ENCODE peak calls at places on chromosome 18, in five cellular contexts. O is WTC11, Z is pancreas, F is tibial nerve, G is astrocyte of the spinal cord. W is an unnamed sample.

GRCh38 chr18:9404565-9405060 is 70.0 kb downstream of the TWSG1 start:
- DNase-seq in O (no peak), Z (no peak), F (no peak), G (no peak), W (peak)

GRCh38 chr18:30652377-30652776 is 390.2 kb downstream of the DSC3 start:
- DNase-seq in O (no peak), Z (no peak), F (no peak), G (no peak), W (no peak)

GRCh38 chr18:10783941-10784340 is 258.1 kb downstream of the NAPG start:
- DNase-seq in O (no peak), Z (no peak), F (no peak), G (no peak), W (no peak)

GRCh38 chr18:47680488-47680887 is 250.0 kb downstream of the SMAD2 start:
- DNase-seq in O (no peak), Z (no peak), F (no peak), G (no peak), W (no peak)

GRCh38 chr18:70931942-70932814 is 643.3 kb downstream of the SOCS6 start:
- DNase-seq in O (no peak), Z (no peak), F (no peak), G (peak), W (no peak)

GRCh38 chr18:56468379-56468778 is 170.0 kb downstream of the TXNL1 start:
- DNase-seq in O (no peak), Z (no peak), F (no peak), G (no peak), W (no peak)

GRCh38 chr18:27996792-27997191 is 180.1 kb downstream of the CDH2 start:
- DNase-seq in O (no peak), Z (no peak), F (no peak), G (peak), W (no peak)

GRCh38 chr18:79544386-79544963 is 135.1 kb upstream of the CTDP1 start:
- DNase-seq in O (no peak), Z (no peak), F (no peak), G (no peak), W (no peak)

GRCh38 chr18:35588122-35588521 is 6.6 kb downstream of the GALNT1 start:
- DNase-seq in O (no peak), Z (no peak), F (no peak), G (no peak), W (no peak)

GRCh38 chr18:21743166-21743831 is 2.7 kb downstream of the MIB1 start:
- DNase-seq in O (no peak), Z (no peak), F (no peak), G (no peak), W (no peak)

GRCh38 chr18:31680836-31681568 is 3.4 kb downstream of the B4GALT6 start:
- DNase-seq in O (no peak), Z (no peak), F (no peak), G (peak), W (no peak)
- TF ChIP-seq CTCF in O (no peak), Z (no peak), F (no peak), G (no peak), W (no peak)

DNA sequence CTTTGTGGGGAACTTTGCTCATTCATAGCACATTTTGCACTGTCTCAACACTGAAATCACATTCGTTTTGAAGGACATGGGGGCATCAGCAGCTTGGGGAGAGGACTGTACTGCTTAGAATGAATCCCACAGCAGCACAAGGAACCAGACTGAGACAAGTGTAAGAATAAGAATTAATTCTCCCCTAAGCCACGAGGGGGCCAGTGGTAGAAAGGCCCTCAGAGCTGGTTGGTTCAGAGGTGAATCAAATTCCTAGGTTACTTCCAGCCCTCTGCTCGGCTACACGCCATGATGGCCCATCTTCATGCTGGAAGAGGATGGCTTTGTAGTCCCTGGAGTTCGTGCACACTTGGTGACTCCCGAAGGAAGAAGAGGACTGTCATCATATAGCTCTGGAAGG is 12.0 kb upstream of the MC5R start:
- DNase-seq in O (no peak), Z (no peak), F (no peak), G (no peak), W (no peak)
- TF ChIP-seq CTCF in O (peak), Z (no peak), F (no peak), G (no peak), W (no peak)

DNA sequence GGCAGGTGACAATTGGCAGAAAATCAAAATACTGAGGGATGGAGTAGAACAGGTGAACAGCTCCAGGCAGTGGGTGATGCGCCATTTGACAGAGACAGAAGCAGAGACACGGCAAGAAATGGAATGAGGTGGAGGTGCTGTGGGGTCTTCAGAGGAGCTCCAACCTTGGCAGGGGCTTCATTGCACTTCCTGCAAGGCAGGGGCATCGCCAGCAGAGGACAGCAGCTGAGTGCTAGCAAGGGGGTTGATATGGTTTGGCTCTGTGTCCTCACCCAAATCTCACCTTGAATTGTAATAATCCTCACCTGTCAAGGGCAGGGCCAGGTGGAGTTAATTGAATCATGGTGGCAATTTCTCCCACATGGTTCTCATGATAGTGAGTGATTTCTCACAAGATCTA is 42.8 kb downstream of the CCDC68 start:
- DNase-seq in O (peak), Z (no peak), F (no peak), G (no peak), W (no peak)
- TF ChIP-seq CTCF in O (no peak), Z (no peak), F (no peak), G (no peak), W (no peak)

DNA sequence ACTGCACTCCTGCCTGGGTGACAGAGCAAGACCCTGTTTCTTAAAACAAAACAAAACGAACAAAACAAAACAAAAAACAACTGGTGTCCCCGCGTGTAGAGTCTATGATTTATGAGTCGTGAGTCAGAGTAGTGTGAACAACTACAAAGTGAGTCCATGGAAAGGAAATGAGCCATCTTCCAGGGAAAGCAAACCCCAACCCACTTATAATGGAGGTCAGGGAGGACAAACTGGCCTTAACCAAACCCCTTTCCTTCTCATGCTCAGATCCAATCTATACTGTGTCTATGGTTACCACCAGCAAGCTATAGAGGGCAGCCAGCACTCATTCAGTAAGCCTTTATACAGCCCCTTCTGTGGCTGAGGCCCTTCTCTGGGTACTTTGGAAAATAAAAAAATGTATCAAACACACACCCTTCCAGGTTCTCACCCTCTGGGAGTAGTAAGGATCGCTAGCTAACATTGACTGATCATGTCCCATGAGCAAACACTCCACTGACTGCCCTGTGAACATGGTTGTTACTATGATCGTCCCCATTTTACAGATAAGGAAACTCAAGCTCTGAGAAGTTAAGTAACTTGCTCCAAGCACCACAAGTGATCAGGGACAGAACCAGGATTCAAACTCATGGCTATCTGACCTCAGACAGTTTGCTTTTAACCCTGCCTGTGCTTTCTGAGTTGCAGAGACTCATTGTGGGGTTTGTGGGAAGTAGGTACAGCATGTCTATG is 24.7 kb upstream of the COLEC12 start:
- DNase-seq in O (no peak), Z (no peak), F (no peak), G (peak), W (no peak)
- TF ChIP-seq CTCF in O (no peak), Z (no peak), F (no peak), G (no peak), W (no peak)

GRCh38 chr18:44834867-44835469 is 154.3 kb downstream of the SETBP1 start:
- DNase-seq in O (no peak), Z (no peak), F (no peak), G (no peak), W (no peak)
- TF ChIP-seq CTCF in O (no peak), Z (no peak), F (no peak), G (no peak), W (no peak)

W was measured in activated B cell treated with CpG ODN at 0.5 μM for 24 hours.